ENCODE peak calls at places on chromosomes 13 and 19, in eight cellular contexts. W is IMR-90; V is RWPE1; O is heart right ventricle; P is sigmoid colon; S is A549; C is CD8-positive, alpha-beta T cell; K is lung. L is an unnamed sample.
A peak's percentile ranks its signal among the peaks of the same experiment; 100 is the strongest.

GRCh38 chr13:49308104-49308875 is 60.6 kb downstream of the CDADC1 start:
- DNase-seq in V (no peak), O (peak; percentile 71), W (peak; percentile 66), K (peak; percentile 72), P (peak; percentile 98), S (no peak), C (no peak), L (peak; percentile 94)

GRCh38 chr13:20475927-20476691 is 49.5 kb downstream of the CRYL1 start:
- DNase-seq in K (no peak), C (peak; percentile 59), V (no peak), W (no peak), P (no peak), O (no peak), S (no peak), L (no peak)

GRCh38 chr19:49875801-49876421 is 1.2 kb downstream of the AKT1S1 start:
- DNase-seq in W (peak; percentile 29), S (no peak), O (peak; percentile 74), K (peak; percentile 74), P (peak; percentile 85), C (peak; percentile 51), V (no peak), L (peak; percentile 87)

GRCh38 chr19:50870417-50871089 is 2.7 kb upstream of the KLK2 start:
- DNase-seq in K (no peak), W (peak; percentile 3), P (peak; percentile 59), O (no peak), S (peak; percentile 90), C (no peak), V (no peak), L (no peak)

GRCh38 chr13:63198076-63198475 is 1782.4 kb upstream of the PCDH20 start:
- DNase-seq in C (no peak), S (no peak), V (no peak), W (peak; percentile 45), P (no peak), K (peak; percentile 79), O (no peak), L (no peak)

GRCh38 chr13:29479716-29480492 is 115.6 kb downstream of the SLC7A1 start:
- DNase-seq in K (no peak), C (no peak), W (no peak), P (no peak), O (no peak), S (no peak), V (no peak), L (peak; percentile 67)

GRCh38 chr13:20489185-20489820 is 36.4 kb downstream of the CRYL1 start:
- DNase-seq in C (peak; percentile 30), W (peak; percentile 62), P (no peak), K (no peak), V (peak; percentile 41), O (no peak), S (no peak), L (no peak)

GRCh38 chr13:52617070-52618060 is 24.9 kb upstream of the HNRNPA1L2 start:
- DNase-seq in W (peak; percentile 83), P (peak; percentile 89), K (peak; percentile 85), C (peak; percentile 77), V (peak; percentile 91), O (peak; percentile 70), S (peak; percentile 82), L (peak; percentile 89)

GRCh38 chr19:18992696-18993095 is 40.6 kb downstream of the SUGP2 start:
- DNase-seq in C (no peak), O (no peak), K (no peak), W (no peak), V (no peak), P (no peak), S (no peak), L (no peak)

GRCh38 chr13:110498765-110499164 is 62.8 kb downstream of the RAB20 start:
- DNase-seq in V (no peak), K (no peak), C (no peak), S (no peak), P (no peak), W (no peak), O (no peak), L (no peak)

GRCh38 chr13:25933520-25933919 is 118.3 kb downstream of the SHISA2 start:
- DNase-seq in O (no peak), V (no peak), S (no peak), W (no peak), P (no peak), C (no peak), K (no peak), L (no peak)

GRCh38 chr19:11347546-11347945 is 1.2 kb downstream of the CCDC159 start:
- DNase-seq in V (no peak), S (no peak), W (no peak), O (no peak), K (no peak), P (no peak), C (no peak), L (no peak)

GRCh38 chr13:64912141-64912540 is 2318.0 kb downstream of the PCDH9 start:
- DNase-seq in W (peak; percentile 83), V (peak; percentile 8), O (no peak), K (no peak), C (no peak), S (peak; percentile 48), P (no peak), L (no peak)

GRCh38 chr13:76533251-76533650 is 353.0 kb downstream of the KCTD12 start:
- DNase-seq in P (no peak), S (no peak), W (peak; percentile 42), K (no peak), V (no peak), O (no peak), C (no peak), L (no peak)

GRCh38 chr13:77865588-77865987 is 53.0 kb downstream of the EDNRB start:
- DNase-seq in S (no peak), P (no peak), W (no peak), O (no peak), K (no peak), V (no peak), C (no peak), L (no peak)
- H3K27ac ChIP-seq in S (no peak overlapping the region), P (no peak overlapping the region), W (no peak overlapping the region), O (no peak overlapping the region), K (no peak overlapping the region), V (no peak overlapping the region), C (no peak overlapping the region), L (no peak overlapping the region)

GRCh38 chr19:37999309-38000213 is 92.6 kb downstream of the SIPA1L3 start:
- DNase-seq in S (peak; percentile 97), W (peak; percentile 98), C (no peak), K (no peak), P (peak; percentile 78), V (peak; percentile 74), O (peak; percentile 30), L (no peak)

GRCh38 chr19:38001158-38001781 is 94.3 kb downstream of the SIPA1L3 start:
- DNase-seq in K (no peak), W (no peak), O (no peak), P (no peak), S (no peak), V (no peak), C (no peak), L (no peak)

GRCh38 chr19:37997911-37998344 is 90.9 kb downstream of the SIPA1L3 start:
- DNase-seq in V (peak; percentile 68), W (peak; percentile 97), C (no peak), P (no peak), S (peak; percentile 89), O (no peak), K (no peak), L (no peak)

GRCh38 chr19:37995346-37995745 is 88.3 kb downstream of the SIPA1L3 start:
- DNase-seq in S (no peak), P (no peak), K (no peak), W (no peak), C (no peak), V (no peak), O (no peak), L (no peak)

DNA sequence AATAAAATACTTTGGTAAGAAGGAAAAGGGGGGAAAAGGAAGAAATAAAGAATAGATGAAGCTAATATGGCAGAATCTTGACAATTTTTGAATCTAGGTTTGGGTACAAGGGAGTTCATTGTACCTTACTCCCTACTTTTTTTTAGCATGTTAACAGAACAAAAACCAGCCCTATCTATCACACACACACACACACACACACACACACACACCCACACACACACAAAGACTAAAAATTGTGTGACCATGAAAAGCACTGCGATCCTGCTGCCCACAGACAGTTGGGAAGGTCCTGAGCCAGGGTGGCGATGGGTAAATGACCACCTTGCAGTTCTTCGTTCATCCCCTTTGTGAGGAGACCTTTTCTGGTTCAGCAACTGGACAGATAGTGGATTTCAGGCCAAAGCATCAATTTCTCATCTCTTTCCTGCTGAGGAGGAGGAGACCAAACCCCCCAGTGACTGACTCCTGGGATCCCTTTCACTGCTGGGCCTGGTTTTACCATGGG is 91.8 kb downstream of the SIPA1L3 start:
- DNase-seq in W (no peak), S (no peak), V (no peak), P (no peak), O (no peak), C (no peak), K (no peak), L (no peak)
- H3K27ac ChIP-seq in W (peak overlapping the region; percentile 65), S (peak overlapping the region; percentile 87), V (peak overlapping the region; percentile 94), P (peak overlapping the region; percentile 47), O (peak overlapping the region; percentile 47), C (no peak overlapping the region), K (peak overlapping the region; percentile 77), L (no peak overlapping the region)

GRCh38 chr13:112783135-112783945 is 93.5 kb downstream of the ATP11A start:
- DNase-seq in S (no peak), V (no peak), K (no peak), O (no peak), P (no peak), C (no peak), W (peak; percentile 90), L (peak; percentile 59)
- H3K27ac ChIP-seq in S (no peak overlapping the region), V (no peak overlapping the region), K (peak overlapping the region; percentile 79), O (peak overlapping the region; percentile 74), P (peak overlapping the region; percentile 69), C (no peak overlapping the region), W (peak overlapping the region; percentile 28), L (peak overlapping the region; percentile 9)

GRCh38 chr13:45518525-45519235 is 53.9 kb downstream of the COG3 start:
- DNase-seq in K (no peak), C (no peak), O (no peak), W (peak; percentile 90), S (no peak), P (no peak), V (peak; percentile 29), L (no peak)
- H3K27ac ChIP-seq in K (no peak overlapping the region), C (no peak overlapping the region), O (no peak overlapping the region), W (no peak overlapping the region), S (no peak overlapping the region), P (no peak overlapping the region), V (no peak overlapping the region), L (no peak overlapping the region)

GRCh38 chr19:41774515-41774980 is 19.2 kb downstream of the CEACAM6 start:
- DNase-seq in C (peak; percentile 11), P (no peak), O (no peak), K (peak; percentile 73), S (peak; percentile 57), W (no peak), V (peak; percentile 95), L (no peak)

GRCh38 chr19:41771410-41771809 is 16.1 kb downstream of the CEACAM6 start:
- DNase-seq in S (no peak), O (no peak), K (no peak), C (no peak), P (no peak), V (no peak), W (no peak), L (no peak)

DNA sequence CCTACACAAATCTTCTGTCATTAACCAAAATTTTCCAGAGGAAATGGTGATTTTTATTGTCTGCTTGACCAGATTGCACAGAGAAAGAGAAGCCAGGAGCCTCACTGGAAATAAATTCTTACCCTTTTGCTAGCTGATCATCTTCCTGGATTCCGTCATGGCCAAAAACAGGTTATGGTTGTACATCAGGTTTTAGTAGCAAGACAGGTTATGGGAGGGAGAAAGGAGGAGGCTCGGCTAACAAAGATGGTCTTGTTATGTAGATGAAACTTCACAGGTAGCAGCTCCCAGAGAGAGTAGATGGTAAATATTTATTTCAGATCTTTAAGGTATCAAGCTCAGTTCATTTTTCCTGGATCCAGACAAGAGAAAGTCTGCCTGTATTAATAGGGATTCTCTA is 19.7 kb upstream of the CEACAM3 start:
- DNase-seq in K (no peak), V (no peak), W (no peak), P (no peak), C (no peak), O (no peak), S (no peak), L (no peak)
- H3K27ac ChIP-seq in K (no peak overlapping the region), V (no peak overlapping the region), W (no peak overlapping the region), P (no peak overlapping the region), C (no peak overlapping the region), O (no peak overlapping the region), S (no peak overlapping the region), L (no peak overlapping the region)

L was measured in ovary.